ENCODE peak calls at places on chromosomes 5 and 9, in four cellular contexts. K, R, F and L are unnamed samples.

GRCh38 chr5:171321447-171321846 is 12.4 kb downstream of the TLX3 start:
- DNase-seq in K (no peak), R (no peak), F (peak), L (no peak)

GRCh38 chr5:159184858-159185381 is 24.4 kb downstream of the RNF145 start:
- DNase-seq in K (no peak), R (no peak), F (no peak), L (peak)

GRCh38 chr5:1315018-1315708 is 20.3 kb upstream of the TERT start:
- DNase-seq in K (no peak), R (peak), F (no peak), L (no peak)

GRCh38 chr5:660491-661030 is 32.6 kb downstream of the TPPP start:
- DNase-seq in K (no peak), R (no peak), F (no peak), L (no peak)

GRCh38 chr5:139271201-139272027 is 22.1 kb upstream of the MATR3 start:
- DNase-seq in K (no peak), R (no peak), F (no peak), L (no peak)

GRCh38 chr5:68193481-68194036 is 22.0 kb upstream of the PIK3R1 start:
- DNase-seq in K (no peak), R (no peak), F (no peak), L (no peak)

GRCh38 chr9:23123048-23123632 is 676.5 kb downstream of the DMRTA1 start:
- DNase-seq in K (no peak), R (peak), F (no peak), L (peak)

GRCh38 chr9:133681658-133682306 is 45.6 kb downstream of the DBH start:
- DNase-seq in K (no peak), R (no peak), F (no peak), L (no peak)

GRCh38 chr9:106324596-106325280 is 538.2 kb upstream of the ZNF462 start:
- DNase-seq in K (no peak), R (no peak), F (no peak), L (no peak)

GRCh38 chr5:34587355-34588241 is 68.5 kb upstream of the RAI14 start:
- DNase-seq in K (no peak), R (no peak), F (no peak), L (no peak)

GRCh38 chr5:176447538-176447981 is 625 bp upstream of the FAF2 start:
- DNase-seq in K (no peak), R (no peak), F (peak), L (peak)

GRCh38 chr9:115411516-115411915 is 293.6 kb upstream of the TNC start:
- DNase-seq in K (no peak), R (no peak), F (no peak), L (no peak)

GRCh38 chr5:87390576-87391199 is 22.0 kb downstream of the CCNH start:
- DNase-seq in K (no peak), R (no peak), F (no peak), L (no peak)

GRCh38 chr5:136053336-136054121 is 24.7 kb downstream of the TGFBI start:
- DNase-seq in K (peak), R (no peak), F (peak), L (no peak)

GRCh38 chr5:125341436-125341835 is 595.0 kb upstream of the ZNF608 start:
- DNase-seq in K (no peak), R (no peak), F (no peak), L (no peak)

GRCh38 chr9:35910613-35911488 is 1.6 kb downstream of the SPAAR start:
- DNase-seq in K (no peak), R (peak), F (no peak), L (peak)

GRCh38 chr5:66963559-66963971 is 233.0 kb downstream of the CD180 start:
- DNase-seq in K (no peak), R (no peak), F (no peak), L (no peak)

GRCh38 chr9:614421-614820 is 227.1 kb upstream of the DMRT1 start:
- DNase-seq in K (no peak), R (no peak), F (no peak), L (no peak)

GRCh38 chr9:20740929-20741582 is 57.0 kb downstream of the FOCAD start:
- DNase-seq in K (no peak), R (no peak), F (no peak), L (no peak)

GRCh38 chr5:126002222-126002897 is 420.8 kb upstream of the GRAMD2B start:
- DNase-seq in K (no peak), R (peak), F (no peak), L (no peak)

GRCh38 chr5:180769821-180770220 is 30.0 kb upstream of the OR2Y1 start:
- DNase-seq in K (no peak), R (no peak), F (no peak), L (no peak)

GRCh38 chr5:177473461-177473991 is at the start of gene DBN1:
- DNase-seq in K (no peak), R (peak), F (no peak), L (peak)

GRCh38 chr5:174726916-174727793 is 2.8 kb downstream of the MSX2 start:
- DNase-seq in K (no peak), R (no peak), F (no peak), L (no peak)

GRCh38 chr5:176542135-176542595 is 5.0 kb upstream of the RNF44 start:
- DNase-seq in K (no peak), R (no peak), F (no peak), L (peak)

GRCh38 chr5:57316798-57317327 is 143.0 kb downstream of the GPBP1 start:
- DNase-seq in K (no peak), R (no peak), F (no peak), L (peak)

GRCh38 chr9:121133104-121133816 is 58.5 kb downstream of the CNTRL start:
- DNase-seq in K (no peak), R (peak), F (peak), L (peak)

GRCh38 chr5:124661317-124662141 is 84.9 kb downstream of the ZNF608 start:
- DNase-seq in K (no peak), R (peak), F (no peak), L (no peak)

GRCh38 chr5:176652136-176652535 is 4.9 kb downstream of the TSPAN17 start:
- DNase-seq in K (no peak), R (no peak), F (no peak), L (no peak)

GRCh38 chr9:86242012-86242411 is 17.4 kb downstream of the C9orf153 start:
- DNase-seq in K (no peak), R (no peak), F (no peak), L (no peak)

GRCh38 chr5:115168829-115169391 is 798 bp downstream of the TRIM36 start:
- DNase-seq in K (no peak), R (peak), F (no peak), L (no peak)

GRCh38 chr5:17805426-17805825 is 171.2 kb downstream of the TAF11L14 start:
- DNase-seq in K (peak), R (no peak), F (no peak), L (no peak)

GRCh38 chr5:103119765-103120606 is at the start of the genes GIN1 and PPIP5K2:
- DNase-seq in K (peak), R (peak), F (peak), L (peak)

GRCh38 chr5:143155445-143155844 is 248.0 kb downstream of the NR3C1 start:
- DNase-seq in K (no peak), R (no peak), F (no peak), L (no peak)

GRCh38 chr5:179621551-179621971 is 1.9 kb downstream of the HNRNPH1 start:
- DNase-seq in K (no peak), R (no peak), F (no peak), L (no peak)

GRCh38 chr9:126112135-126112720 is 214.4 kb upstream of the MVB12B start:
- DNase-seq in K (no peak), R (no peak), F (no peak), L (no peak)

GRCh38 chr5:123369371-123369968 is 53.7 kb downstream of the CEP120 start:
- DNase-seq in K (no peak), R (no peak), F (no peak), L (no peak)

GRCh38 chr5:123367739-123368138 is 55.5 kb downstream of the CEP120 start:
- DNase-seq in K (no peak), R (no peak), F (no peak), L (no peak)

GRCh38 chr5:123371575-123372179 is 51.5 kb downstream of the CEP120 start:
- DNase-seq in K (no peak), R (peak), F (no peak), L (peak)
- TF ChIP-seq CTCF in K (peak), R (peak), F (peak), L (peak)

GRCh38 chr5:150557507-150557872 is 49.6 kb downstream of the NDST1 start:
- DNase-seq in K (no peak), R (no peak), F (no peak), L (no peak)

GRCh38 chr5:150559701-150560100 is 51.8 kb downstream of the NDST1 start:
- DNase-seq in K (no peak), R (no peak), F (no peak), L (no peak)

GRCh38 chr5:150559088-150559487 is 51.2 kb downstream of the NDST1 start:
- DNase-seq in K (no peak), R (no peak), F (no peak), L (no peak)

GRCh38 chr5:150556859-150557506 is 49.1 kb downstream of the NDST1 start:
- DNase-seq in K (no peak), R (no peak), F (no peak), L (no peak)

GRCh38 chr5:150558088-150558621 is 50.2 kb downstream of the NDST1 start:
- DNase-seq in K (no peak), R (no peak), F (no peak), L (no peak)
- TF ChIP-seq CTCF in K (no peak), R (no peak), F (no peak), L (no peak)

GRCh38 chr5:161676109-161676508 is 9.4 kb upstream of the GABRA6 start:
- DNase-seq in K (no peak), R (no peak), F (no peak), L (no peak)
- TF ChIP-seq CTCF in K (peak), R (peak), F (peak), L (no peak)

GRCh38 chr5:141192110-141192725 is at the start of gene PCDHB10:
- DNase-seq in K (no peak), R (peak), F (no peak), L (peak)

GRCh38 chr5:141182248-141182647 is at the start of gene PCDHB16:
- DNase-seq in K (no peak), R (peak), F (no peak), L (peak)

DNA sequence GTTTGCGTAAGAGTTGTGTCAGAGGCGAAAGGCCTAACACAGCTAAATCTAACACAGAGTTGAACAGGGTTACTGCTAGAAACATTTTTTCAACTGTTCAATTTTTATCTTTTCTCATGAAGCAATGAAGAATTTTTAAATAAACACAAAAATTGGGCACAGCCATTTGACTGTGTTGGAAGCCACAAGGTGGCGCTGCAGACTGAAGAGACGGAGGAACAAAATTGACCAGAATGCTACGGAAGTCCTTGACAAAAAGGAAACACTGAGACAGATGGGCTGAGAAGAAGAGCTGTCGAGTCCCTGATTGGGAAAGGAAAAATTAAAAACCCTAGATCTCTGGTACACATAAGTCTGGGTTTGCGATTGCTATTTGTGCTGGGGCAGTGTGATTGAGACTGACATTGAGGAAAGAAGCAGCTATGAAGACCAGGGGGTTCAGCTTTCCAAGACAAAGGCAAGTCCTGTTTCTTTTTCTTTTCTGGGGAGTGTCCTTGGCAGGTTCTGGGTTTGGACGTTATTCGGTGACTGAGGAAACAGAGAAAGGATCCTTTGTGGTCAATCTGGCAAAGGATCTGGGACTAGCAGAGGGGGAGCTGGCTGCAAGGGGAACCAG is at the start of gene PCDHB9:
- DNase-seq in K (no peak), R (peak), F (no peak), L (peak)
- TF ChIP-seq CTCF in K (peak), R (peak), F (peak), L (peak)

GRCh38 chr5:100708625-100709171 is 173.5 kb downstream of the FAM174A start:
- DNase-seq in K (no peak), R (no peak), F (no peak), L (no peak)

GRCh38 chr5:100709771-100710170 is 174.6 kb downstream of the FAM174A start:
- DNase-seq in K (no peak), R (no peak), F (no peak), L (no peak)

GRCh38 chr5:100706796-100707195 is 171.6 kb downstream of the FAM174A start:
- DNase-seq in K (no peak), R (no peak), F (no peak), L (no peak)
- TF ChIP-seq CTCF in K (peak), R (peak), F (peak), L (no peak)

DNA sequence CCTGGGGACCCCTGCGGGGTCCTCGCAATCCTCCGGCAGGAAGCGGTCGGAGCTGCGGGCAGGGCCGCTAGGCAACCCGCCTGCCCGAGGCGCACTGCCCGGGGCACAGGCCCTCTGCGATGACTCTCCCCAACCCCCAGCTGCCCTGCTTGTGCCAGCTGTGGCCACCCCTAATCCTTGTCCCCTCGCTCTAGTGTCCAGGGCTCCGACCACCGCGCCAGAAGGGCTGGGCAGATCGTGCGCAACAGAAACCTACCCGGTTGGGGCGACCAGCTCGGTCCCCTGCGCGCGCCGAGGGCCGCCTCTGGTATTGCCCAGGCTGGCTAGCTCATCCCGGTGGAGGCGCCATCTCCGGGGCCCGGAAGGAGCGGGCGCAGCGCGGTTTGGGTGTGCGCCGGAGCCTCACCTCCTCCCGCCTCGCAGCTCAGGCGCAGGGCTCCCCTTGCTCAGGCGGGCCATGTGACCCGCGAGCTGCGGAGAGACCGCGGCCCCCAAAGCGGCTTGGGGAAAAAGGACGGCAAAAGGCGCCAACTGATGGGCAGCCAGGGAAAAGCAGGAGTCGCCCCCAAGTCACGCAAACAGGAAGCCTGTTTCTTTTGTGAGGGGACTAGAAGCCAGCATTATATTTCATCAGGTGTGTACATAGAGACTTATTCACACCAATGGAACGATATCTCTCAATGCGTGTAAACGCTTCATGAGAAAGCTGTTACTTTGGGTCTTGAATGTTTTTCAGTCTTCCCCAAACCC is 46.8 kb upstream of the RNF20 start:
- DNase-seq in K (no peak), R (peak), F (peak), L (peak)
- TF ChIP-seq CTCF in K (peak), R (peak), F (peak), L (no peak)

GRCh38 chr9:83024501-83025125 is 38.3 kb downstream of the RASEF start:
- DNase-seq in K (no peak), R (no peak), F (no peak), L (no peak)

GRCh38 chr9:83020327-83020726 is 42.6 kb downstream of the RASEF start:
- DNase-seq in K (no peak), R (no peak), F (no peak), L (no peak)

GRCh38 chr9:83023151-83023550 is 39.8 kb downstream of the RASEF start:
- DNase-seq in K (no peak), R (no peak), F (no peak), L (no peak)

GRCh38 chr9:83019246-83019645 is 43.7 kb downstream of the RASEF start:
- DNase-seq in K (no peak), R (no peak), F (no peak), L (no peak)

GRCh38 chr9:83020864-83021263 is 42.1 kb downstream of the RASEF start:
- DNase-seq in K (no peak), R (no peak), F (no peak), L (no peak)
- TF ChIP-seq CTCF in K (no peak), R (no peak), F (no peak), L (no peak)